ENCODE peak calls at places on chromosome 18, in seven cellular contexts. One of them, this sample, is unnamed.

GRCh38 chr18:28974504-28974903 is 797.6 kb upstream of the CDH2 start:
- DNase-seq in progenitor cell of endocrine pancreas: no peak
- DNase-seq in mammary epithelial cell: no peak
- DNase-seq in pancreas: no peak
- DNase-seq in nephron progenitor cell: no peak
- DNase-seq in left lung: no peak
- DNase-seq in GM06990: no peak
- DNase-seq in this sample: no peak

GRCh38 chr18:3058328-3059191 is 45.6 kb upstream of the LPIN2 start:
- DNase-seq in progenitor cell of endocrine pancreas: no peak
- DNase-seq in mammary epithelial cell: no peak
- DNase-seq in pancreas: no peak
- DNase-seq in nephron progenitor cell: no peak
- DNase-seq in left lung: no peak
- DNase-seq in GM06990: no peak
- DNase-seq in this sample: no peak

GRCh38 chr18:36294031-36294430 is 3.5 kb upstream of the FHOD3 start:
- DNase-seq in progenitor cell of endocrine pancreas: no peak
- DNase-seq in mammary epithelial cell: peak; percentile 71
- DNase-seq in pancreas: no peak
- DNase-seq in nephron progenitor cell: no peak
- DNase-seq in left lung: no peak
- DNase-seq in GM06990: no peak
- DNase-seq in this sample: no peak

GRCh38 chr18:72871091-72871490 is 3.3 kb upstream of the NETO1 start:
- DNase-seq in progenitor cell of endocrine pancreas: no peak
- DNase-seq in mammary epithelial cell: peak; percentile 68
- DNase-seq in pancreas: no peak
- DNase-seq in nephron progenitor cell: no peak
- DNase-seq in left lung: no peak
- DNase-seq in GM06990: no peak
- DNase-seq in this sample: no peak

GRCh38 chr18:55587341-55588000 is 521 bp downstream of the TCF4 start:
- DNase-seq in progenitor cell of endocrine pancreas: no peak
- DNase-seq in mammary epithelial cell: peak; percentile 12
- DNase-seq in pancreas: no peak
- DNase-seq in nephron progenitor cell: peak; percentile 35
- DNase-seq in left lung: no peak
- DNase-seq in GM06990: no peak
- DNase-seq in this sample: no peak

GRCh38 chr18:6661692-6662415 is 67.7 kb upstream of the ARHGAP28 start:
- DNase-seq in progenitor cell of endocrine pancreas: no peak
- DNase-seq in mammary epithelial cell: no peak
- DNase-seq in pancreas: no peak
- DNase-seq in nephron progenitor cell: no peak
- DNase-seq in left lung: no peak
- DNase-seq in GM06990: no peak
- DNase-seq in this sample: no peak

GRCh38 chr18:63148449-63149199 is 170.9 kb downstream of the BCL2 start:
- DNase-seq in progenitor cell of endocrine pancreas: no peak
- DNase-seq in mammary epithelial cell: no peak
- DNase-seq in pancreas: no peak
- DNase-seq in nephron progenitor cell: no peak
- DNase-seq in left lung: no peak
- DNase-seq in GM06990: no peak
- DNase-seq in this sample: no peak

GRCh38 chr18:9741821-9742541 is 33.9 kb downstream of the RAB31 start:
- DNase-seq in progenitor cell of endocrine pancreas: no peak
- DNase-seq in mammary epithelial cell: no peak
- DNase-seq in pancreas: no peak
- DNase-seq in nephron progenitor cell: peak; percentile 34
- DNase-seq in left lung: no peak
- DNase-seq in GM06990: no peak
- DNase-seq in this sample: no peak

GRCh38 chr18:3466872-3467271 is 16.9 kb downstream of the TGIF1 start:
- DNase-seq in progenitor cell of endocrine pancreas: no peak
- DNase-seq in mammary epithelial cell: no peak
- DNase-seq in pancreas: no peak
- DNase-seq in nephron progenitor cell: no peak
- DNase-seq in left lung: no peak
- DNase-seq in GM06990: no peak
- DNase-seq in this sample: no peak

GRCh38 chr18:24381126-24381525 is 16.5 kb downstream of the OSBPL1A start:
- DNase-seq in progenitor cell of endocrine pancreas: no peak
- DNase-seq in mammary epithelial cell: no peak
- DNase-seq in pancreas: no peak
- DNase-seq in nephron progenitor cell: no peak
- DNase-seq in left lung: no peak
- DNase-seq in GM06990: no peak
- DNase-seq in this sample: no peak

GRCh38 chr18:70397259-70397925 is 108.5 kb downstream of the SOCS6 start:
- DNase-seq in progenitor cell of endocrine pancreas: no peak
- DNase-seq in mammary epithelial cell: peak; percentile 70
- DNase-seq in pancreas: no peak
- DNase-seq in nephron progenitor cell: no peak
- DNase-seq in left lung: no peak
- DNase-seq in GM06990: no peak
- DNase-seq in this sample: no peak

GRCh38 chr18:63409301-63409700 is 13.0 kb downstream of the VPS4B start:
- DNase-seq in progenitor cell of endocrine pancreas: no peak
- DNase-seq in mammary epithelial cell: peak; percentile 73
- DNase-seq in pancreas: no peak
- DNase-seq in nephron progenitor cell: no peak
- DNase-seq in left lung: no peak
- DNase-seq in GM06990: no peak
- DNase-seq in this sample: no peak

GRCh38 chr18:37299471-37300304 is 265.9 kb downstream of the CELF4 start:
- DNase-seq in progenitor cell of endocrine pancreas: no peak
- DNase-seq in mammary epithelial cell: peak; percentile 91
- DNase-seq in pancreas: peak; percentile 93
- DNase-seq in nephron progenitor cell: no peak
- DNase-seq in left lung: peak; percentile 89
- DNase-seq in GM06990: no peak
- DNase-seq in this sample: peak; percentile 88

GRCh38 chr18:159933-160332 is 1.6 kb downstream of the USP14 start:
- DNase-seq in progenitor cell of endocrine pancreas: no peak
- DNase-seq in mammary epithelial cell: no peak
- DNase-seq in pancreas: no peak
- DNase-seq in nephron progenitor cell: no peak
- DNase-seq in left lung: no peak
- DNase-seq in GM06990: no peak
- DNase-seq in this sample: no peak

GRCh38 chr18:67402543-67402942 is 114.0 kb downstream of the DSEL start:
- DNase-seq in progenitor cell of endocrine pancreas: no peak
- DNase-seq in mammary epithelial cell: peak; percentile 33
- DNase-seq in pancreas: no peak
- DNase-seq in nephron progenitor cell: no peak
- DNase-seq in left lung: no peak
- DNase-seq in GM06990: no peak
- DNase-seq in this sample: no peak

GRCh38 chr18:74294526-74294925 is 2.8 kb upstream of the CYB5A start:
- DNase-seq in progenitor cell of endocrine pancreas: no peak
- DNase-seq in mammary epithelial cell: no peak
- DNase-seq in pancreas: no peak
- DNase-seq in nephron progenitor cell: no peak
- DNase-seq in left lung: no peak
- DNase-seq in GM06990: no peak
- DNase-seq in this sample: no peak

GRCh38 chr18:46748466-46748865 is 8.4 kb downstream of the ST8SIA5 start:
- DNase-seq in progenitor cell of endocrine pancreas: no peak
- DNase-seq in mammary epithelial cell: no peak
- DNase-seq in pancreas: no peak
- DNase-seq in nephron progenitor cell: no peak
- DNase-seq in left lung: no peak
- DNase-seq in GM06990: no peak
- DNase-seq in this sample: no peak

GRCh38 chr18:69897397-69898108 is 50.1 kb downstream of the CD226 start:
- DNase-seq in progenitor cell of endocrine pancreas: no peak
- DNase-seq in mammary epithelial cell: no peak
- DNase-seq in pancreas: no peak
- DNase-seq in nephron progenitor cell: no peak
- DNase-seq in left lung: no peak
- DNase-seq in GM06990: peak; percentile 32
- DNase-seq in this sample: no peak

GRCh38 chr18:13612111-13612997 is 114.0 kb downstream of the FAM210A start:
- DNase-seq in progenitor cell of endocrine pancreas: no peak
- DNase-seq in mammary epithelial cell: no peak
- DNase-seq in pancreas: no peak
- DNase-seq in nephron progenitor cell: no peak
- DNase-seq in left lung: no peak
- DNase-seq in GM06990: peak; percentile 83
- DNase-seq in this sample: no peak

DNA sequence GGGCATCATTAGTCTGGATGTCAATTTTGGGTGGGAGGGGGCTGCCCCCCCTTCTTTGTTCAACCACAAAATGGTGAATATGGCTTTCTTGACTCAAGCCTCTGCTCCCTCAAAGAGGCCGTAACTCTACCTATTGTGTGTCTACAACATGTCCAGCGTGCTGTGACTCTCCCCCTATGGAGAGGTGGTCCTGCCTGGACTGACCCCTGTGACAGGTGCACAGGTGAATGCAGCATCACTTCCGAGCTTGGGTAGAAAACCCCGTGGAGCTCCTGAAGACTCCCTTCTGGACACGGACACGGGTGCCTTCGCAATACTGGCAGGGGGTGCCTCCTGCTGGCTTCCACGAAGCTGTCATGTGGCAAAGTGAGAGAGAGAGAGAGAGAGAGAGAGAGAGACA is 397.8 kb downstream of the GALR1 start:
- DNase-seq in progenitor cell of endocrine pancreas: no peak
- DNase-seq in mammary epithelial cell: no peak
- DNase-seq in pancreas: no peak
- DNase-seq in nephron progenitor cell: no peak
- DNase-seq in left lung: no peak
- DNase-seq in GM06990: no peak
- DNase-seq in this sample: no peak
- TF ChIP-seq CTCF in progenitor cell of endocrine pancreas: no peak
- TF ChIP-seq CTCF in mammary epithelial cell: no peak
- TF ChIP-seq CTCF in pancreas: no peak
- TF ChIP-seq CTCF in nephron progenitor cell: no peak
- TF ChIP-seq CTCF in left lung: no peak
- TF ChIP-seq CTCF in GM06990: no peak
- TF ChIP-seq CTCF in this sample: no peak

DNA sequence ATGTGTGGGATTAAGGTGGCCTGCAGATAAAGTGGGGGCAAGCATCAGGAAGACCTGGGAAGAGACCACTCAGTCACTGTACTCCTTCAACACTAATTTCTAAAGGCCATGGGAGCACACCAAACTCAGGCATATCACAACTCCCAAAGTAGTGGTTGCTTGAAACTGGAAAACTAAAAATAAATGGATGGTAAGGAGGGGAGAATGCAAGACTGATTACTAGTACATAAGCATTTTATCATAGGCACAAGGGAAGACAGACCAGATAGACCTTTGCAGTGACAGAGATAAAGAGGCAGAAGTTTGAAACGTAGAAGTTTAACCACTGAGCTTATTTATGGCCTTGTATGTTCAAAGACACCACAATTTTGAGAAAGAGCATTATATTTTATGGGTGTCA is 1098.1 kb upstream of the CELF4 start:
- DNase-seq in progenitor cell of endocrine pancreas: no peak
- DNase-seq in mammary epithelial cell: no peak
- DNase-seq in pancreas: no peak
- DNase-seq in nephron progenitor cell: no peak
- DNase-seq in left lung: no peak
- DNase-seq in GM06990: no peak
- DNase-seq in this sample: no peak
- TF ChIP-seq CTCF in progenitor cell of endocrine pancreas: no peak
- TF ChIP-seq CTCF in mammary epithelial cell: no peak
- TF ChIP-seq CTCF in pancreas: no peak
- TF ChIP-seq CTCF in nephron progenitor cell: no peak
- TF ChIP-seq CTCF in left lung: no peak
- TF ChIP-seq CTCF in GM06990: no peak
- TF ChIP-seq CTCF in this sample: no peak

GRCh38 chr18:25614168-25614567 is 262.2 kb upstream of the ZNF521 start:
- DNase-seq in progenitor cell of endocrine pancreas: no peak
- DNase-seq in mammary epithelial cell: no peak
- DNase-seq in pancreas: no peak
- DNase-seq in nephron progenitor cell: no peak
- DNase-seq in left lung: no peak
- DNase-seq in GM06990: no peak
- DNase-seq in this sample: no peak
- TF ChIP-seq CTCF in progenitor cell of endocrine pancreas: no peak
- TF ChIP-seq CTCF in mammary epithelial cell: no peak
- TF ChIP-seq CTCF in pancreas: no peak
- TF ChIP-seq CTCF in nephron progenitor cell: no peak
- TF ChIP-seq CTCF in left lung: no peak
- TF ChIP-seq CTCF in GM06990: no peak
- TF ChIP-seq CTCF in this sample: no peak

GRCh38 chr18:64409511-64409910 is 260.6 kb upstream of the LINC00305 start:
- DNase-seq in progenitor cell of endocrine pancreas: no peak
- DNase-seq in mammary epithelial cell: no peak
- DNase-seq in pancreas: no peak
- DNase-seq in nephron progenitor cell: peak; percentile 4
- DNase-seq in left lung: no peak
- DNase-seq in GM06990: no peak
- DNase-seq in this sample: no peak
- TF ChIP-seq CTCF in progenitor cell of endocrine pancreas: peak; percentile 54
- TF ChIP-seq CTCF in mammary epithelial cell: peak; percentile 9
- TF ChIP-seq CTCF in pancreas: peak; percentile 37
- TF ChIP-seq CTCF in nephron progenitor cell: peak; percentile 52
- TF ChIP-seq CTCF in left lung: peak; percentile 48
- TF ChIP-seq CTCF in GM06990: peak; percentile 53
- TF ChIP-seq CTCF in this sample: peak; percentile 50

GRCh38 chr18:26082475-26082874 is 7.9 kb downstream of the SS18 start:
- DNase-seq in progenitor cell of endocrine pancreas: no peak
- DNase-seq in mammary epithelial cell: no peak
- DNase-seq in pancreas: no peak
- DNase-seq in nephron progenitor cell: no peak
- DNase-seq in left lung: no peak
- DNase-seq in GM06990: no peak
- DNase-seq in this sample: no peak

GRCh38 chr18:26088482-26088881 is 1.9 kb downstream of the SS18 start:
- DNase-seq in progenitor cell of endocrine pancreas: no peak
- DNase-seq in mammary epithelial cell: peak; percentile 26
- DNase-seq in pancreas: no peak
- DNase-seq in nephron progenitor cell: no peak
- DNase-seq in left lung: no peak
- DNase-seq in GM06990: no peak
- DNase-seq in this sample: no peak

GRCh38 chr18:26086959-26087358 is 3.5 kb downstream of the SS18 start:
- DNase-seq in progenitor cell of endocrine pancreas: no peak
- DNase-seq in mammary epithelial cell: no peak
- DNase-seq in pancreas: no peak
- DNase-seq in nephron progenitor cell: no peak
- DNase-seq in left lung: no peak
- DNase-seq in GM06990: peak; percentile 35
- DNase-seq in this sample: no peak

GRCh38 chr18:26085056-26085455 is 5.4 kb downstream of the SS18 start:
- DNase-seq in progenitor cell of endocrine pancreas: no peak
- DNase-seq in mammary epithelial cell: no peak
- DNase-seq in pancreas: no peak
- DNase-seq in nephron progenitor cell: no peak
- DNase-seq in left lung: no peak
- DNase-seq in GM06990: no peak
- DNase-seq in this sample: no peak

GRCh38 chr18:26083099-26083498 is 7.3 kb downstream of the SS18 start:
- DNase-seq in progenitor cell of endocrine pancreas: no peak
- DNase-seq in mammary epithelial cell: no peak
- DNase-seq in pancreas: no peak
- DNase-seq in nephron progenitor cell: no peak
- DNase-seq in left lung: no peak
- DNase-seq in GM06990: no peak
- DNase-seq in this sample: no peak
- TF ChIP-seq CTCF in progenitor cell of endocrine pancreas: no peak
- TF ChIP-seq CTCF in mammary epithelial cell: no peak
- TF ChIP-seq CTCF in pancreas: no peak
- TF ChIP-seq CTCF in nephron progenitor cell: no peak
- TF ChIP-seq CTCF in left lung: no peak
- TF ChIP-seq CTCF in GM06990: no peak
- TF ChIP-seq CTCF in this sample: no peak

GRCh38 chr18:53380063-53380639 is 844.3 kb downstream of the MBD2 start:
- DNase-seq in progenitor cell of endocrine pancreas: no peak
- DNase-seq in mammary epithelial cell: peak; percentile 14
- DNase-seq in pancreas: no peak
- DNase-seq in nephron progenitor cell: peak; percentile 9
- DNase-seq in left lung: no peak
- DNase-seq in GM06990: no peak
- DNase-seq in this sample: no peak
- TF ChIP-seq CTCF in progenitor cell of endocrine pancreas: peak; percentile 69
- TF ChIP-seq CTCF in mammary epithelial cell: peak; percentile 51
- TF ChIP-seq CTCF in pancreas: no peak
- TF ChIP-seq CTCF in nephron progenitor cell: peak; percentile 59
- TF ChIP-seq CTCF in left lung: peak; percentile 55
- TF ChIP-seq CTCF in GM06990: peak; percentile 55
- TF ChIP-seq CTCF in this sample: peak; percentile 43